ENCODE peak calls at places on chromosomes 1 and 21, in five cellular contexts. P, T, G, U and Q are unnamed samples.

GRCh38 chr1:234917495-234918188 is 211.0 kb downstream of the TOMM20 start:
- DNase-seq in P (no peak), T (no peak), G (no peak), U (no peak), Q (no peak)

GRCh38 chr1:63274979-63275378 is 47.4 kb upstream of the FOXD3 start:
- DNase-seq in P (no peak), T (no peak), G (no peak), U (no peak), Q (no peak)

GRCh38 chr21:46063227-46063626 is 34.7 kb upstream of the COL6A2 start:
- DNase-seq in P (no peak), T (no peak), G (no peak), U (no peak), Q (no peak)

GRCh38 chr1:153404768-153405167 is 11.6 kb upstream of the S100A7A start:
- DNase-seq in P (no peak), T (no peak), G (peak), U (no peak), Q (peak)

GRCh38 chr21:28359300-28359699 is 633.4 kb downstream of the LTN1 start:
- DNase-seq in P (no peak), T (no peak), G (no peak), U (no peak), Q (no peak)

GRCh38 chr1:168939131-168939946 is 167.2 kb upstream of the ATP1B1 start:
- DNase-seq in P (no peak), T (no peak), G (no peak), U (no peak), Q (no peak)

GRCh38 chr1:32881871-32882850 is 4.1 kb upstream of the HPCA start:
- DNase-seq in P (peak), T (no peak), G (no peak), U (no peak), Q (no peak)

GRCh38 chr1:41917835-41918449 is 780 bp downstream of the HIVEP3 start:
- DNase-seq in P (peak), T (peak), G (no peak), U (no peak), Q (no peak)

GRCh38 chr21:38671716-38672115 is 134.0 kb upstream of the ETS2 start:
- DNase-seq in P (no peak), T (no peak), G (no peak), U (no peak), Q (no peak)